ENCODE peak calls at places on chromosome 21, in six cellular contexts. N is heart right ventricle, H is tibial artery, X is transverse colon, F is neural progenitor cell, D is OCI-LY7. G is an unnamed sample.

GRCh38 chr21:26389971-26390641 is 183.0 kb downstream of the CYYR1 start:
- DNase-seq in N (no peak), H (no peak), X (no peak), F (no peak), D (no peak), G (no peak)

GRCh38 chr21:31732891-31733520 is 1.1 kb upstream of the SCAF4 start:
- DNase-seq in N (peak), H (no peak), X (peak), F (peak), D (peak), G (no peak)

GRCh38 chr21:31945576-31945975 is 72.8 kb downstream of the HUNK start:
- DNase-seq in N (no peak), H (no peak), X (no peak), F (no peak), D (no peak), G (no peak)

GRCh38 chr21:34812510-34813265 is 143.9 kb downstream of the CLIC6 start:
- DNase-seq in N (no peak), H (no peak), X (no peak), F (no peak), D (no peak), G (no peak)

GRCh38 chr21:36803801-36804452 is 105.0 kb downstream of the SIM2 start:
- DNase-seq in N (no peak), H (no peak), X (no peak), F (peak), D (no peak), G (no peak)

GRCh38 chr21:15164678-15165303 is 100.0 kb upstream of the NRIP1 start:
- DNase-seq in N (no peak), H (no peak), X (peak), F (no peak), D (no peak), G (no peak)

GRCh38 chr21:36504067-36505058 is 24.4 kb upstream of the CLDN14 start:
- DNase-seq in N (peak), H (no peak), X (peak), F (peak), D (peak), G (no peak)

GRCh38 chr21:36424592-36424991 is 39.4 kb downstream of the CHAF1B start:
- DNase-seq in N (no peak), H (no peak), X (no peak), F (no peak), D (no peak), G (no peak)

GRCh38 chr21:44324106-44324853 is 14.9 kb downstream of the CFAP410 start:
- DNase-seq in N (no peak), H (no peak), X (no peak), F (no peak), D (no peak), G (no peak)

DNA sequence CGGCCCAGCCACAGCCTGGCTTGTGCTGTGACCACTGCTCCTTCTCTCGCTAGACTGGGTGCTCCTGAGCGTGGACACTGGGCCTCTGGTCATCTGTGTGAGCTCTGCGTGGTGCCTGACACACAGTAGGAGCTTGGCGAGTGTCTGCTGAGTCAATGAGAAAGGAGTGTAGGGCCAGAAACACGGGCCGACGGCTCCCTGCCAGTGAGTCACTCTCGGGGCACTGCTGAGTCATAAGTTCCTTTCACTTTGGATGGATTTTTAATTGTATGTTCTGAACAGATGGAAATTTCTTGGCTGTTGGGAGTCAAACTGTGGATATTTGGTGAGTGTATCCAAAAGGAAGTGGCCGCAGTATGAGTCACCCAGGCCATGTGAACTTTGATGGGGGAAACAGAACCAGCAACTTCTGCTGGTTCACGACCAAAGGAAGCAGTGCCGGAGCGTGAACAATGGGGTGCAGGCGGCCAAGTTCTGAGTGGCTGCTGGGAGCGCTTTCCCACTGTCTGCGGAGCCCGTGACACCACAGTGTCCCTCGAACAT is 41.0 kb upstream of the COL18A1 start:
- DNase-seq in N (peak), H (peak), X (peak), F (no peak), D (no peak), G (peak)
- H3K27ac ChIP-seq in N (peak), H (peak), X (peak), F (no peak), D (no peak), G (peak)

GRCh38 chr21:17368748-17369363 is 144.0 kb upstream of the CXADR start:
- DNase-seq in N (no peak), H (no peak), X (no peak), F (no peak), D (no peak), G (no peak)
- H3K27ac ChIP-seq in N (no peak), H (no peak), X (no peak), F (no peak), D (no peak), G (no peak)

DNA sequence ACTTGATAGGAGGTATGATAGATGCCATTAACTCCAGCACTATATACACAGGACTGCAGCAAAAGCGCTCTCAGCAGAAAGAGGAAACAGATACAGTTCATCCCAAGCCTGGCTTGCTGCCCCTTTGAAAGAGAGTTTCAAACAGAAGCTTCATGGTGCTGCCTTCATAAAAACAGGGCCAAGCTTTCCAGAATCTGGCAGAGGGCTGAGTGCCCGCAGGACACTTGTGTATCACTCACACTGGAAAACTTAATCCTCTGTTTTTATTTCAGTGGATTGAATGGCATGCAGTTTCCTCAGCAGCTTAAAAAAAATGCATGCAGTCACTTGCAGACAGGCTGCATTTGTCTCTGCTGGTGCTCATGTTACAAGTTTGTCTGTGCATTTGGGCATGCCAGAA is 40.4 kb downstream of the KCNJ15 start:
- DNase-seq in N (no peak), H (no peak), X (no peak), F (no peak), D (no peak), G (no peak)
- H3K27ac ChIP-seq in N (no peak), H (peak), X (no peak), F (no peak), D (no peak), G (peak)

DNA sequence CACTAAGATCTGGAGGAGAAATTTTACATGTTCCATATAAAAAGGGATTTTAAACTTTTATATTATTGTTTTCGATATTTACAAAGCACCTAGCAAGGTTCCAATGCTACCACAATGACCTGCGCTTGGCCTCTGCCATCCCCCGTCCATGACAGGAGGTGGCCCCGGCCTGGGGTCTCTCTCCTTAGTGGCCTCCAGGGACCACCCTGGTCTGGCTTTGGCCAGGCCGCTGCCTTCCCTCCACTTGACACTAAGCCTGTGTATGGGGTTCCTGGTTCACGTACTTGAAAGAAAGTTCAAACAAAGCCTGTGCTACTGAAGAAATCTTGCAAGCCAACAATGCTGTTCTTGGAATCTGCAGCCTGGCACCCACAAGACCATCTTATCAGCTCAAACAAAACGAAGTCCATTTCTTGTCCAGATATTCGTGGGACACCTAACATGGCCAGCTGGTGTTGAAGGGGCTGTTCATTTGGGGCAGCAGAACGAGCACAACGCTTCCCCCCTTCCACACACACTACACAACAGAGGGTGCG is 12.8 kb downstream of the PRDM15 start:
- DNase-seq in N (no peak), H (no peak), X (no peak), F (no peak), D (no peak), G (no peak)
- H3K27ac ChIP-seq in N (no peak), H (no peak), X (no peak), F (no peak), D (peak), G (no peak)

G was measured in left ventricle myocardium inferior.